ENCODE peak calls at places on chromosomes 11 and 22, in eight cellular contexts. P, Z, S, U, M, E, H and B are unnamed samples.

GRCh38 chr11:12829131-12829530 is 154.9 kb downstream of the TEAD1 start:
- DNase-seq in P (no peak), Z (no peak), S (no peak), U (no peak), M (no peak), E (no peak), H (no peak), B (no peak)

GRCh38 chr11:14248577-14248976 is 110.4 kb downstream of the RRAS2 start:
- DNase-seq in P (peak; percentile 88), Z (peak; percentile 82), S (peak; percentile 17), U (no peak), M (no peak), E (no peak), H (no peak), B (peak; percentile 70)

GRCh38 chr11:120255519-120255866 is 15.6 kb downstream of the POU2F3 start:
- DNase-seq in P (peak; percentile 90), Z (peak; percentile 73), S (no peak), U (no peak), M (no peak), E (no peak), H (no peak), B (no peak)

GRCh38 chr22:22535662-22536061 is 15.6 kb upstream of the ZNF280A start:
- DNase-seq in P (no peak), Z (no peak), S (no peak), U (no peak), M (no peak), E (no peak), H (no peak), B (no peak)

GRCh38 chr11:3095712-3096361 is 38.6 kb upstream of the CARS1 start:
- DNase-seq in P (no peak), Z (peak; percentile 69), S (peak; percentile 43), U (peak; percentile 81), M (peak; percentile 67), E (peak; percentile 75), H (no peak), B (no peak)

GRCh38 chr11:128575956-128576340 is 11.4 kb downstream of the ETS1 start:
- DNase-seq in P (no peak), Z (no peak), S (no peak), U (peak; percentile 53), M (peak; percentile 82), E (no peak), H (no peak), B (no peak)

GRCh38 chr22:25402160-25402500 is 162.3 kb upstream of the GRK3 start:
- DNase-seq in P (no peak), Z (no peak), S (no peak), U (no peak), M (no peak), E (no peak), H (no peak), B (no peak)

GRCh38 chr11:44534215-44534711 is 31.2 kb upstream of the CD82 start:
- DNase-seq in P (no peak), Z (no peak), S (no peak), U (no peak), M (no peak), E (no peak), H (no peak), B (no peak)

GRCh38 chr11:32706985-32707736 is 87.3 kb downstream of the CCDC73 start:
- DNase-seq in P (no peak), Z (no peak), S (no peak), U (peak; percentile 91), M (no peak), E (no peak), H (no peak), B (no peak)

GRCh38 chr11:131536159-131536558 is 165.7 kb downstream of the NTM start:
- DNase-seq in P (no peak), Z (no peak), S (no peak), U (no peak), M (no peak), E (no peak), H (no peak), B (no peak)

GRCh38 chr11:118895093-118896039 is 11.7 kb downstream of the CXCR5 start:
- DNase-seq in P (peak; percentile 71), Z (no peak), S (no peak), U (no peak), M (peak; percentile 3), E (no peak), H (peak; percentile 5), B (no peak)

GRCh38 chr11:130772266-130773227 is 143.7 kb downstream of the SNX19 start:
- DNase-seq in P (peak; percentile 24), Z (no peak), S (peak; percentile 78), U (peak; percentile 98), M (no peak), E (peak; percentile 92), H (no peak), B (no peak)

GRCh38 chr11:60951909-60952741 is at the start of gene SLC15A3:
- DNase-seq in P (peak; percentile 83), Z (peak; percentile 49), S (peak; percentile 65), U (no peak), M (peak; percentile 67), E (no peak), H (no peak), B (no peak)

GRCh38 chr11:103808246-103808645 is 228.2 kb upstream of the DDI1 start:
- DNase-seq in P (no peak), Z (no peak), S (no peak), U (peak; percentile 64), M (no peak), E (no peak), H (no peak), B (no peak)

GRCh38 chr11:24155792-24156191 is 341.1 kb upstream of the LUZP2 start:
- DNase-seq in P (peak; percentile 81), Z (peak; percentile 37), S (no peak), U (no peak), M (no peak), E (no peak), H (peak; percentile 23), B (no peak)

GRCh38 chr11:27217948-27218410 is 145.0 kb downstream of the CCDC34 start:
- DNase-seq in P (no peak), Z (no peak), S (no peak), U (peak; percentile 100), M (no peak), E (peak; percentile 55), H (no peak), B (no peak)

GRCh38 chr22:41565403-41566054 is 4.7 kb downstream of the CSDC2 start:
- DNase-seq in P (peak; percentile 75), Z (no peak), S (no peak), U (peak; percentile 84), M (no peak), E (peak; percentile 82), H (peak; percentile 81), B (no peak)

GRCh38 chr11:74357449-74357848 is 40.8 kb downstream of the PGM2L1 start:
- DNase-seq in P (no peak), Z (no peak), S (no peak), U (no peak), M (no peak), E (no peak), H (no peak), B (no peak)

GRCh38 chr22:31753634-31754471 is at the start of gene DEPDC5:
- DNase-seq in P (peak; percentile 99), Z (peak; percentile 97), S (peak; percentile 91), U (peak; percentile 90), M (peak; percentile 96), E (peak; percentile 83), H (peak; percentile 97), B (peak; percentile 98)
- TF ChIP-seq CTCF in P (no peak), Z (peak; percentile 5), S (peak; percentile 46), U (no peak), M (no peak), E (no peak), H (no peak), B (peak; percentile 47)

GRCh38 chr11:72738199-72739141 is 13.7 kb downstream of the ARAP1 start:
- DNase-seq in P (peak; percentile 77), Z (no peak), S (peak; percentile 41), U (no peak), M (no peak), E (no peak), H (no peak), B (no peak)

GRCh38 chr11:72737341-72737740 is 14.9 kb downstream of the ARAP1 start:
- DNase-seq in P (no peak), Z (no peak), S (no peak), U (no peak), M (no peak), E (no peak), H (no peak), B (no peak)

GRCh38 chr11:72736452-72737069 is 15.6 kb downstream of the ARAP1 start:
- DNase-seq in P (no peak), Z (no peak), S (peak; percentile 52), U (peak; percentile 31), M (peak; percentile 56), E (peak; percentile 29), H (no peak), B (no peak)

GRCh38 chr11:72732329-72732728 is 19.9 kb downstream of the ARAP1 start:
- DNase-seq in P (no peak), Z (no peak), S (no peak), U (no peak), M (no peak), E (no peak), H (no peak), B (no peak)

DNA sequence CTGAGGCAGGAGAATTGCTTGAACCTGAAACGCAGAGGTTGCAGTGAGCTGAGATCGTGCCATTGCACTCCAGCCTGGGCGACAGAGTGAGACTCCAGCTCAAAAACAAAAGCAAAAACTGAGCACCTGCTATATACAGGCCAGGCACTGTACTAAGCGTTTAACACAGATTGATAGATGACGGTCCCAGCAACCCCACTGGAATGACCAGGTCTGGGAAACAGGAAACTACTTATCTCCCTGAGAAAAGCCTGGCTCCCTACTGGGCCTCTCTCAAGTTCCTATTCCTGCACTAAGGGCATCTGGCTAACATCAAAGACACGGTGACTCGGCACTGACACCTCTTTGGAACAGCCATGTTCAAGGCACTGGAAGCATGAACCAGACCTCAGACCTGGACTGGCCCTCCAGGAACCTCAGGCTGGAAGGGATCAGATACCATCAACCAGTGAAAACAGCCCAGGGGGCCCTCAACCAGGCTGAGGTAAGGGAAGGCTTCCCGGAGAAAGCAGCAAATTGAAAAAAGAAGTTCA is 16.6 kb downstream of the ARAP1 start:
- DNase-seq in P (peak; percentile 87), Z (no peak), S (no peak), U (peak; percentile 45), M (peak; percentile 77), E (peak; percentile 48), H (peak; percentile 95), B (no peak)
- H3K4me3 ChIP-seq in P (no peak overlapping the region), Z (no peak overlapping the region), S (no peak overlapping the region), U (no peak overlapping the region), M (no peak overlapping the region), E (no peak overlapping the region), H (no peak overlapping the region), B (no peak overlapping the region)

DNA sequence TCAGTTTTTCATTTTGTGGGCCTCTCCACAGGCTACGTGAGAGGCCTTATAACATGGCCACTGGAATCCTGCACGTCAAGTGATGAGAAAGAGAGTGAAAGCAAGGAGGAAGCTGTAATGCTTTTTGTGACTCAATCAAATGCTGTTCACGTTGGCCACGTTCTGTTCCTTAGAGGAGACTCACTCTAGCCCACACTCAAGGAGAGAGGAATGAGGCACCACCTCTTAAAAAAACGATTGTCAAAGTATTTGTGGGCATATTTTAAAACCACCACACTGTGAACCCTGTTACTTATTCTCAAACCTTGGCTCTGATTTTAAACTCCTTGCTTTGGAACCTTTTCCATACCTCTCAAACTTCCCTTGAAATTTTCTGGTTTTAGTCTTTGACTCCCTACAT is 705.0 kb downstream of the NELL1 start:
- DNase-seq in P (no peak), Z (no peak), S (no peak), U (no peak), M (no peak), E (no peak), H (no peak), B (no peak)
- H3K27me3 ChIP-seq in P (no peaks in the 10 kb centered on the region), Z (no peaks in the 10 kb centered on the region), S (no peaks in the 10 kb centered on the region), U (no peaks in the 10 kb centered on the region), M (no peaks in the 10 kb centered on the region), E (no peaks in the 10 kb centered on the region), H (no peaks in the 10 kb centered on the region), B (no peaks in the 10 kb centered on the region)

GRCh38 chr11:123454796-123455195 is 24.7 kb downstream of the GRAMD1B start:
- DNase-seq in P (no peak), Z (no peak), S (no peak), U (no peak), M (no peak), E (no peak), H (no peak), B (no peak)
- TF ChIP-seq CTCF in P (no peak), Z (no peak), S (no peak), U (no peak), M (no peak), E (no peak), H (no peak), B (no peak)